ENCODE peak calls at places on chromosomes 7 and 10, in six cellular contexts. M is endothelial cell of umbilical vein, G is K562, E is HepG2, N is NB4, Q is GM12878. U is an unnamed sample.

GRCh38 chr7:101911011-101911799 is 93.8 kb downstream of the CUX1 start:
- DNase-seq in M (no peak), G (no peak), E (no peak), N (no peak), Q (no peak), U (no peak)

GRCh38 chr7:140022582-140023211 is 40.1 kb downstream of the PARP12 start:
- DNase-seq in N (no peak), G (no peak), M (peak), E (no peak), Q (no peak), U (no peak)

GRCh38 chr7:100678291-100678984 is 4.9 kb downstream of the GNB2 start:
- DNase-seq in E (no peak), N (peak), M (no peak), Q (no peak), G (no peak), U (no peak)

GRCh38 chr10:30491204-30491603 is 57.2 kb downstream of the MAP3K8 start:
- DNase-seq in E (no peak), G (no peak), N (peak), M (no peak), Q (no peak), U (no peak)

GRCh38 chr10:32985781-32986350 is 27.8 kb upstream of the ITGB1 start:
- DNase-seq in G (no peak), Q (no peak), N (peak), E (peak), M (peak), U (peak)

GRCh38 chr10:91378061-91378460 is 32.1 kb upstream of the HECTD2 start:
- DNase-seq in M (no peak), Q (no peak), G (no peak), E (no peak), N (no peak), U (no peak)

GRCh38 chr7:922334-923107 is 32.0 kb downstream of the ADAP1 start:
- DNase-seq in N (peak), Q (no peak), G (no peak), E (no peak), M (no peak), U (no peak)

GRCh38 chr10:106278385-106278784 is 886.1 kb downstream of the SORCS1 start:
- DNase-seq in G (no peak), Q (no peak), M (no peak), E (no peak), N (no peak), U (no peak)

GRCh38 chr7:132249591-132249971 is 326.7 kb downstream of the PLXNA4 start:
- DNase-seq in E (peak), Q (no peak), M (no peak), G (peak), N (peak), U (peak)

GRCh38 chr7:137289101-137289500 is 54.4 kb downstream of the PTN start:
- DNase-seq in G (no peak), M (no peak), E (no peak), Q (no peak), N (no peak), U (no peak)

GRCh38 chr10:132337019-132337418 is 5.0 kb downstream of the LRRC27 start:
- DNase-seq in Q (no peak), G (no peak), M (peak), E (no peak), N (no peak), U (no peak)

GRCh38 chr10:72011016-72011415 is 46.8 kb downstream of the CHST3 start:
- DNase-seq in M (no peak), E (no peak), N (no peak), Q (no peak), G (no peak), U (no peak)

GRCh38 chr10:72011976-72012512 is 47.8 kb downstream of the CHST3 start:
- DNase-seq in G (no peak), M (no peak), Q (no peak), N (no peak), E (no peak), U (no peak)

GRCh38 chr10:72010234-72010992 is 46.2 kb downstream of the CHST3 start:
- DNase-seq in E (no peak), N (no peak), Q (no peak), G (no peak), M (no peak), U (no peak)

GRCh38 chr10:72012801-72013200 is 48.6 kb downstream of the CHST3 start:
- DNase-seq in Q (no peak), E (no peak), M (no peak), G (no peak), N (no peak), U (no peak)

GRCh38 chr10:72011468-72011867 is 47.3 kb downstream of the CHST3 start:
- DNase-seq in N (no peak), E (no peak), G (no peak), Q (no peak), M (no peak), U (no peak)
- TF ChIP-seq MYC in N (no peak), E (no peak), G (no peak), Q (no peak), M (no peak), U (no peak)

GRCh38 chr10:99920486-99920885 is 89.3 kb downstream of the DNMBP start:
- DNase-seq in E (no peak), M (no peak), Q (no peak), G (no peak), N (no peak), U (no peak)
- TF ChIP-seq MYC in E (no peak), M (no peak), Q (no peak), G (no peak), N (no peak), U (no peak)

DNA sequence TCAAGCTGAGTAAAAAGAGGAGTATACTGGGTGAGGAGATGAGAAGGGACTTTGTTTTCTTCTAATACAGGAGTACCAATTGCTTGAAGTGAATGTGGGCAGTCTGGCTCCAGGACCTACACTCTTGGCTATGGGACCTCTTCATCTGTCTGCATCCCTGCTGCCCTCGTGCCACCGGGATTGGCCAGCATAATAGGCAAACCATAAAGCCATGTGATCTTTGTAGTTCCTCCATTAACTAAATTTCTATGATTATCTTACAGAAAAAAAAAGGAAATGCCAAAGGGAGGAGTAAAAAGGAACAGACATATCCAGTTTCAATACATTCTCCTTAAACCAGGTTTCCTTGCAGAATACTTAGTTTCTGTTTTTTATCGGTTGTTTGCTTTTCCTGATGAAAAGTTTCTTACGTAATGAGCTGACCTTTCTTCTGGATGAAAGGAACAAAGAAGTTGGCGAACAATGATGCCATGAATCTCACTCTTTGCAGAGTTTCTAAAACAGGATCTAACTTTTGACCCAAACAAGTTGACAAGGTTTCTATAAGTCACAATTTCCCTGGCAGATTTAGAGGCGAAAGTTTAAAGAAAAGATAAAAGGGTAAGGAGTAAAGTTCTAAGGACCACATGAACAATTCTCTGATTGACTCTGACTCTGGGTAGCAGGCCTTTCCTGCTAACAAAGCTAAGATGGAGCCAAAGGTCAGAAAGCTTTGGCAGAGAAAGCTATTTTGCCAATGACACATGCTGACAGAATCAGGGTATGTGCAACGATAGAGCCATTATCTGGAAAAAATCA is 54.1 kb downstream of the LAMB1 start:
- DNase-seq in E (peak), G (no peak), M (peak), N (no peak), Q (no peak), U (peak)
- TF ChIP-seq MYC in E (no peak), G (no peak), M (no peak), N (no peak), Q (no peak), U (no peak)

GRCh38 chr10:68559872-68560200 is 301 bp upstream of the TET1 start:
- DNase-seq in G (no peak), N (peak), M (no peak), E (no peak), Q (no peak), U (no peak)
- TF ChIP-seq MYC in G (no peak), N (peak), M (no peak), E (no peak), Q (no peak), U (no peak)

GRCh38 chr10:75028748-75029147 is 82.7 kb upstream of the SAMD8 start:
- DNase-seq in N (no peak), E (no peak), G (no peak), Q (no peak), M (no peak), U (no peak)

GRCh38 chr10:75029874-75030273 is 81.6 kb upstream of the SAMD8 start:
- DNase-seq in E (no peak), M (no peak), Q (no peak), G (no peak), N (no peak), U (no peak)

GRCh38 chr10:75032119-75032518 is 79.3 kb upstream of the SAMD8 start:
- DNase-seq in G (no peak), E (no peak), N (no peak), Q (no peak), M (no peak), U (no peak)

GRCh38 chr10:75029420-75029819 is 82.0 kb upstream of the SAMD8 start:
- DNase-seq in E (no peak), M (no peak), G (no peak), N (no peak), Q (no peak), U (no peak)

DNA sequence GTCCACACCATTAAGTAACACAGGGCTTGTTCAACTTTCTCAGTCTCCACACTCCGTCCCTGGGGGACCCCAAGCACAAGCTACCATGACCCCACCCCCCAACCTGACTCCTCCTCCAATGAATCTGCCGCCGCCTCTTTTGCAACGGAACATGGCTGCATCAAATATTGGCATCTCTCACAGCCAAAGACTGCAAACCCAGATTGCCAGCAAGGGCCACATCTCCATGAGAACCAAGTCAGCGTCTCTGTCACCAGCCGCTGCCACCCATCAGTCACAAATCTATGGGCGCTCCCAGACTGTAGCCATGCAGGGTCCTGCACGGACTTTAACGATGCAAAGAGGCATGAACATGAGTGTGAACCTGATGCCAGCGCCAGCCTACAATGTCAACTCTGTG is 81.1 kb upstream of the SAMD8 start:
- DNase-seq in N (no peak), G (no peak), E (no peak), M (no peak), Q (no peak), U (no peak)
- TF ChIP-seq MYC in N (no peak), G (no peak), E (no peak), M (no peak), Q (no peak), U (no peak)

DNA sequence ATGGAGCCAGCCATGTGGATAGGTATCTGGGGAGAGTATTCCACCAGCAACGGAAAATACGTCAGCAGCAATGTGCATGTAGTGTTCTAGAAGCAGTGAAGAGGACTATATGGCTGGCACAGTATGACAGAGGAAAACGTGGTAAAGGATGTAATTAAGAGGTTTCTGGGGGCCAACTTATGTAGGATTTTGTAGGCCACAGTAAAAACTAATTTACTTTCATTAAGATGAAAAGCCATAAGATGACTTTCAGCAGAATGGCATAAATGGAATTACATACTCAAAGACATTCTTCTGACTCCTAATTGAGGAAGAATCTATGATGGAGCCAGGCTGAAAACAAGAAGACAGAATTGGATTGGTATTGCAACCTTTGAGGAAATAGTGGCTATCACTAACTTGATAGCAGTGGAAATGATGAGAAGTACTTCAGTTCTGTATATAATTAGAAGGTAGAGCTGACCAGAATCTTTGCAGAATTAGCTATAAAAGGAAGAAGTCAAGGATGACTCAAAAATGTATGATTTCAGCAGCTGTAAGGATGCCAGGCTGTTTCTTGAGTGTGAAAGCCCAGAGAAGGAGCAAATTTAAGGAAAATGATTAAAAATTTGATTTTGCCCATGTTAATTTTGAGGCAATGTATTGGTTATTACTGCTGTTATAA is 156.7 kb downstream of the MBL2 start:
- DNase-seq in Q (no peak), N (no peak), E (no peak), G (no peak), M (no peak), U (no peak)
- TF ChIP-seq MYC in Q (no peak), N (no peak), E (no peak), G (no peak), M (no peak), U (no peak)

GRCh38 chr7:28941633-28942032 is 16.5 kb downstream of the TRIL start:
- DNase-seq in N (no peak), G (no peak), Q (no peak), E (no peak), M (no peak), U (no peak)

GRCh38 chr7:28942158-28942557 is 16.0 kb downstream of the TRIL start:
- DNase-seq in M (no peak), G (no peak), N (no peak), Q (no peak), E (no peak), U (no peak)

GRCh38 chr7:28939844-28940243 is 18.3 kb downstream of the TRIL start:
- DNase-seq in M (no peak), Q (no peak), E (no peak), G (no peak), N (no peak), U (no peak)

GRCh38 chr7:28939367-28939766 is 18.8 kb downstream of the TRIL start:
- DNase-seq in G (no peak), N (no peak), E (peak), M (no peak), Q (no peak), U (no peak)

GRCh38 chr7:28940741-28941385 is 17.3 kb downstream of the TRIL start:
- DNase-seq in M (no peak), Q (no peak), G (no peak), N (no peak), E (no peak), U (no peak)
- TF ChIP-seq MYC in M (no peak), Q (no peak), G (no peak), N (no peak), E (no peak), U (no peak)

DNA sequence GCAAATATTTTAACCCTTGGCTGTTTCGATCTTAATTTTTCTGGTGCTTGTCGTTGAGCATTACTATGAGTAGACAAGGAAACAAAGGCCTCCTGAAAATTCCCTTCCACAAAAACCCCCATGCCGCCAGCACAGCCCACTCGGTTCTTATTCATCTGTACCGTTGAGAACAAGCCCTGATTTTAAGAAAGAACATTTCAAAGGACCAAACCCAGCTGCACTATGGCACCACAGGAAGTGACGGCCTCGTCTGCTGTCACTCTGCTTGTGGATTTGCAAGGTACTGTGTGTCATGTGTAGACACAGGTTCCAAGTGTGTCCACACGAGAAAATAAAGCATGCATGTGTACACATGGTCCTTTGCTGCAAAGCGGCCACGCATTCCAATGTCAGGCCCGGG is 285.2 kb downstream of the DNAJB6 start:
- DNase-seq in N (no peak), Q (no peak), G (no peak), M (no peak), E (no peak), U (no peak)
- TF ChIP-seq MYC in N (no peak), Q (no peak), G (no peak), M (no peak), E (no peak), U (no peak)

GRCh38 chr10:29438271-29438670 is 149.4 kb downstream of the LYZL1 start:
- DNase-seq in M (no peak), G (no peak), Q (no peak), E (no peak), N (no peak), U (no peak)
- TF ChIP-seq MYC in M (no peak), G (no peak), Q (no peak), E (no peak), N (no peak), U (no peak)

U was measured in A549.